ENCODE peak calls at places on chromosomes 1 and 21, in ten cellular contexts. One of them, this sample, is unnamed.

GRCh38 chr21:33644383-33645074 is 2.2 kb downstream of the ITSN1 start:
- DNase-seq in fibroblast of mammary gland: peak
- DNase-seq in AG04450: no peak
- DNase-seq in transverse colon: no peak
- DNase-seq in mucosa of descending colon: no peak
- DNase-seq in dorsolateral prefrontal cortex: no peak
- DNase-seq in upper lobe of right lung: no peak
- DNase-seq in NB4: peak
- DNase-seq in uterus: peak
- DNase-seq in ovary: no peak
- DNase-seq in this sample: no peak

GRCh38 chr1:91997607-91998195 is 32.1 kb upstream of the EPHX4 start:
- DNase-seq in dorsolateral prefrontal cortex: no peak
- DNase-seq in mucosa of descending colon: no peak
- DNase-seq in uterus: no peak
- DNase-seq in transverse colon: peak
- DNase-seq in ovary: no peak
- DNase-seq in NB4: peak
- DNase-seq in AG04450: peak
- DNase-seq in fibroblast of mammary gland: peak
- DNase-seq in upper lobe of right lung: no peak
- DNase-seq in this sample: peak

GRCh38 chr1:6197746-6198427 is 1.5 kb downstream of the RPL22 start:
- DNase-seq in fibroblast of mammary gland: no peak
- DNase-seq in dorsolateral prefrontal cortex: no peak
- DNase-seq in NB4: peak
- DNase-seq in AG04450: no peak
- DNase-seq in upper lobe of right lung: no peak
- DNase-seq in ovary: no peak
- DNase-seq in transverse colon: no peak
- DNase-seq in uterus: no peak
- DNase-seq in mucosa of descending colon: no peak
- DNase-seq in this sample: no peak

GRCh38 chr1:245827306-245827705 is 672.5 kb downstream of the KIF26B start:
- DNase-seq in ovary: no peak
- DNase-seq in transverse colon: no peak
- DNase-seq in dorsolateral prefrontal cortex: no peak
- DNase-seq in uterus: no peak
- DNase-seq in fibroblast of mammary gland: no peak
- DNase-seq in mucosa of descending colon: no peak
- DNase-seq in upper lobe of right lung: no peak
- DNase-seq in NB4: no peak
- DNase-seq in AG04450: no peak
- DNase-seq in this sample: no peak

GRCh38 chr1:22309572-22309971 is 142.1 kb upstream of the ZBTB40 start:
- DNase-seq in upper lobe of right lung: no peak
- DNase-seq in ovary: no peak
- DNase-seq in dorsolateral prefrontal cortex: no peak
- DNase-seq in AG04450: no peak
- DNase-seq in uterus: no peak
- DNase-seq in transverse colon: no peak
- DNase-seq in mucosa of descending colon: no peak
- DNase-seq in fibroblast of mammary gland: no peak
- DNase-seq in NB4: no peak
- DNase-seq in this sample: no peak

GRCh38 chr1:152109231-152109997 is 5.8 kb downstream of the TCHH start:
- DNase-seq in transverse colon: no peak
- DNase-seq in fibroblast of mammary gland: no peak
- DNase-seq in dorsolateral prefrontal cortex: no peak
- DNase-seq in upper lobe of right lung: no peak
- DNase-seq in NB4: no peak
- DNase-seq in mucosa of descending colon: peak
- DNase-seq in AG04450: no peak
- DNase-seq in uterus: no peak
- DNase-seq in ovary: no peak
- DNase-seq in this sample: no peak

GRCh38 chr21:28069446-28069845 is 923.2 kb downstream of the LTN1 start:
- DNase-seq in AG04450: peak
- DNase-seq in upper lobe of right lung: no peak
- DNase-seq in NB4: no peak
- DNase-seq in transverse colon: no peak
- DNase-seq in fibroblast of mammary gland: peak
- DNase-seq in uterus: no peak
- DNase-seq in mucosa of descending colon: no peak
- DNase-seq in ovary: no peak
- DNase-seq in dorsolateral prefrontal cortex: no peak
- DNase-seq in this sample: no peak

GRCh38 chr1:201760516-201760915 is 68.4 kb upstream of the IPO9 start:
- DNase-seq in uterus: no peak
- DNase-seq in mucosa of descending colon: no peak
- DNase-seq in dorsolateral prefrontal cortex: no peak
- DNase-seq in upper lobe of right lung: no peak
- DNase-seq in fibroblast of mammary gland: peak
- DNase-seq in transverse colon: no peak
- DNase-seq in AG04450: no peak
- DNase-seq in ovary: no peak
- DNase-seq in NB4: no peak
- DNase-seq in this sample: no peak

DNA sequence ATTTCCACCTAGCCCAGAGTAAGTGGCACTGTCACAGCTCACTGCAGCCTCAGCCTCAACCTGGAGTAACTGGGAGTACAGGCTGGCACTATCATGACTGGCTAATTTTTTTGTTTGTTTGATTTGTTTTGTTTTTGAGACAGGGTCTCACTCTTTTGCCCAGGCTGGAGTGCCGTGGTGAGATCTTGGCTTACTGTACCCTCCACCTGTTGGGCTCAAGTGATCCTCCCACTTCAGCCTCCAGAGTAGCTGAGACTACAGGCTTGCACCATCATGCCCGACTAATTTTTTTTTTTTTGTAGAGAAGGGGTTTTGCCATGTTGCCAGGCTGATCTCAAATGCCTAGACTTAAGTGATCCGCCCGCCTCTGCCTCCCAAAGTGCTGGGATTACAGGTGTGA is 2.5 kb downstream of the UCK2 start:
- DNase-seq in transverse colon: no peak
- DNase-seq in NB4: no peak
- DNase-seq in ovary: no peak
- DNase-seq in uterus: no peak
- DNase-seq in AG04450: no peak
- DNase-seq in fibroblast of mammary gland: no peak
- DNase-seq in mucosa of descending colon: no peak
- DNase-seq in dorsolateral prefrontal cortex: no peak
- DNase-seq in upper lobe of right lung: no peak
- DNase-seq in this sample: no peak
- H3K4me3 ChIP-seq in transverse colon: peak
- H3K4me3 ChIP-seq in NB4: peak
- H3K4me3 ChIP-seq in ovary: no peak
- H3K4me3 ChIP-seq in uterus: no peak
- H3K4me3 ChIP-seq in AG04450: peak
- H3K4me3 ChIP-seq in fibroblast of mammary gland: no peak
- H3K4me3 ChIP-seq in mucosa of descending colon: no peak
- H3K4me3 ChIP-seq in dorsolateral prefrontal cortex: no peak
- H3K4me3 ChIP-seq in upper lobe of right lung: no peak
- H3K4me3 ChIP-seq in this sample: peak

GRCh38 chr1:20484526-20485462 is 1.2 kb downstream of the CAMK2N1 start:
- DNase-seq in uterus: no peak
- DNase-seq in fibroblast of mammary gland: no peak
- DNase-seq in dorsolateral prefrontal cortex: peak
- DNase-seq in upper lobe of right lung: peak
- DNase-seq in ovary: peak
- DNase-seq in mucosa of descending colon: peak
- DNase-seq in transverse colon: no peak
- DNase-seq in NB4: no peak
- DNase-seq in AG04450: no peak
- DNase-seq in this sample: no peak

GRCh38 chr1:20487236-20487590 is 1.2 kb upstream of the CAMK2N1 start:
- DNase-seq in uterus: no peak
- DNase-seq in ovary: no peak
- DNase-seq in transverse colon: no peak
- DNase-seq in fibroblast of mammary gland: no peak
- DNase-seq in AG04450: no peak
- DNase-seq in dorsolateral prefrontal cortex: no peak
- DNase-seq in mucosa of descending colon: no peak
- DNase-seq in NB4: no peak
- DNase-seq in upper lobe of right lung: no peak
- DNase-seq in this sample: no peak

GRCh38 chr1:20483833-20484525 is 2.0 kb downstream of the CAMK2N1 start:
- DNase-seq in AG04450: no peak
- DNase-seq in NB4: no peak
- DNase-seq in dorsolateral prefrontal cortex: peak
- DNase-seq in transverse colon: peak
- DNase-seq in ovary: peak
- DNase-seq in mucosa of descending colon: peak
- DNase-seq in fibroblast of mammary gland: no peak
- DNase-seq in upper lobe of right lung: peak
- DNase-seq in uterus: no peak
- DNase-seq in this sample: no peak

GRCh38 chr1:20486457-20487235 is 636 bp upstream of the CAMK2N1 start:
- DNase-seq in AG04450: no peak
- DNase-seq in NB4: no peak
- DNase-seq in fibroblast of mammary gland: peak
- DNase-seq in dorsolateral prefrontal cortex: peak
- DNase-seq in upper lobe of right lung: peak
- DNase-seq in uterus: peak
- DNase-seq in mucosa of descending colon: peak
- DNase-seq in transverse colon: peak
- DNase-seq in ovary: peak
- DNase-seq in this sample: no peak

DNA sequence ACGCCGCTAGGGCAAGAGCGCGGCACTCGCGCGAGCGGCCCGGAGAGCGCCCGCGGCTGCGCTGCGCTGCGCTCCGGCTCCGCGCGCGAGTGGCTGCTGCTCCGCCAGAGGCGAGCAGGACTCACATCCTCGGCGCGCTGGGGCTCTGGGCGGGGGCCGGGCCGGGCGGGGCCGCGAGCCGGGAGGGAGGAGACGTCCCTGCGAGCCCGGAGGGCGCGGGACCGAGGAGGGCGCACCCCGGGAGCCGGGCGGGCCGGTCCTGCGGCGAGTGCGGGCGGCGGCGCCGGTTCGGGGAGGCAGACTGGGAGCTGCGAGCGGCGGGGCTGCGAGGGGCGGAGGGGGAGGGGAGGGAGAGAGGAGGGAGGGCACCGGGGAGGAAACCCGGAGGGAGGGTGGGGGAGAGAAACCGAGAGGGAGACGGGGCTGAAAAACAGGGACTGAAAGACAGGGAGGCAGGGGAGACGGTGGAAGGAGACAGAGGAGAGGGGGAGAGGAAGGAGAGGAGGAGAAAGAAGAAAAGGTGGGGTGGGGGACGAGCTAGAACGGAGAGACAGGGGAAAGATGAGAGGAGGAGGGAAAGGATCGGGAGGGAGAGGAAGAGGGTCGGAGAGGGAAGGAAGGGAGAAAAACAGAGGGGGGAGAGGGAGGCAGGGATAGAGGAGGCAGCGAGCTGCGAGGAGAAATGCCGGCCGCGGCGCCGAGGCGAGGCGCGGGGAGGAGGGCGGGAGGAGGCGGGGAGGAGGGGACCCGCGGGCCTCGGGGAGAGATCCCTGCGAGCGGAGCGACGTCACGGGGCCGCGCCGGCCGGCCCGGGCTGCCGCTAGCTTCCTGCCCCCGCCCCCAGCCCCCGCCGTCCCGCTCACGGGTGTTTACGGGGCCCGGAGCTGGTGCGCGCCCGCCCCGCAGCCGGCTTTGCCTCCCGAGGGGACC is at the start of gene CAMK2N1:
- DNase-seq in uterus: peak
- DNase-seq in upper lobe of right lung: peak
- DNase-seq in fibroblast of mammary gland: peak
- DNase-seq in AG04450: no peak
- DNase-seq in dorsolateral prefrontal cortex: peak
- DNase-seq in transverse colon: peak
- DNase-seq in mucosa of descending colon: peak
- DNase-seq in ovary: peak
- DNase-seq in NB4: no peak
- DNase-seq in this sample: no peak
- TF ChIP-seq CTCF in uterus: no peak
- TF ChIP-seq CTCF in upper lobe of right lung: no peak
- TF ChIP-seq CTCF in fibroblast of mammary gland: no peak
- TF ChIP-seq CTCF in AG04450: no peak
- TF ChIP-seq CTCF in dorsolateral prefrontal cortex: no peak
- TF ChIP-seq CTCF in transverse colon: no peak
- TF ChIP-seq CTCF in mucosa of descending colon: no peak
- TF ChIP-seq CTCF in ovary: no peak
- TF ChIP-seq CTCF in NB4: no peak
- TF ChIP-seq CTCF in this sample: no peak

GRCh38 chr1:90716552-90717355 is at the start of gene BARHL2:
- DNase-seq in transverse colon: no peak
- DNase-seq in dorsolateral prefrontal cortex: no peak
- DNase-seq in NB4: no peak
- DNase-seq in ovary: no peak
- DNase-seq in AG04450: no peak
- DNase-seq in fibroblast of mammary gland: no peak
- DNase-seq in upper lobe of right lung: no peak
- DNase-seq in uterus: no peak
- DNase-seq in mucosa of descending colon: no peak
- DNase-seq in this sample: no peak
- H3K4me3 ChIP-seq in transverse colon: peak
- H3K4me3 ChIP-seq in dorsolateral prefrontal cortex: no peak
- H3K4me3 ChIP-seq in NB4: no peak
- H3K4me3 ChIP-seq in ovary: peak
- H3K4me3 ChIP-seq in AG04450: peak
- H3K4me3 ChIP-seq in fibroblast of mammary gland: peak
- H3K4me3 ChIP-seq in upper lobe of right lung: peak
- H3K4me3 ChIP-seq in uterus: no peak
- H3K4me3 ChIP-seq in mucosa of descending colon: no peak
- H3K4me3 ChIP-seq in this sample: no peak

GRCh38 chr1:24111998-24112380 is at the start of gene MYOM3:
- DNase-seq in mucosa of descending colon: no peak
- DNase-seq in dorsolateral prefrontal cortex: no peak
- DNase-seq in fibroblast of mammary gland: no peak
- DNase-seq in upper lobe of right lung: no peak
- DNase-seq in ovary: no peak
- DNase-seq in transverse colon: no peak
- DNase-seq in NB4: no peak
- DNase-seq in AG04450: no peak
- DNase-seq in uterus: no peak
- DNase-seq in this sample: no peak

GRCh38 chr1:24114753-24115152 is 2.8 kb upstream of the MYOM3 start:
- DNase-seq in uterus: no peak
- DNase-seq in ovary: no peak
- DNase-seq in NB4: no peak
- DNase-seq in dorsolateral prefrontal cortex: peak
- DNase-seq in fibroblast of mammary gland: no peak
- DNase-seq in mucosa of descending colon: peak
- DNase-seq in upper lobe of right lung: no peak
- DNase-seq in AG04450: no peak
- DNase-seq in transverse colon: no peak
- DNase-seq in this sample: no peak

GRCh38 chr1:24110642-24111263 is 1.2 kb downstream of the MYOM3 start:
- DNase-seq in NB4: no peak
- DNase-seq in uterus: no peak
- DNase-seq in ovary: no peak
- DNase-seq in AG04450: no peak
- DNase-seq in fibroblast of mammary gland: no peak
- DNase-seq in mucosa of descending colon: no peak
- DNase-seq in transverse colon: no peak
- DNase-seq in dorsolateral prefrontal cortex: no peak
- DNase-seq in upper lobe of right lung: peak
- DNase-seq in this sample: no peak

GRCh38 chr1:24111264-24111997 is 504 bp downstream of the MYOM3 start:
- DNase-seq in ovary: no peak
- DNase-seq in uterus: peak
- DNase-seq in dorsolateral prefrontal cortex: no peak
- DNase-seq in NB4: no peak
- DNase-seq in transverse colon: no peak
- DNase-seq in upper lobe of right lung: peak
- DNase-seq in AG04450: no peak
- DNase-seq in fibroblast of mammary gland: peak
- DNase-seq in mucosa of descending colon: no peak
- DNase-seq in this sample: no peak

GRCh38 chr1:24112381-24113169 is 640 bp upstream of the MYOM3 start:
- DNase-seq in mucosa of descending colon: peak
- DNase-seq in uterus: peak
- DNase-seq in NB4: peak
- DNase-seq in dorsolateral prefrontal cortex: peak
- DNase-seq in transverse colon: peak
- DNase-seq in ovary: peak
- DNase-seq in AG04450: peak
- DNase-seq in upper lobe of right lung: peak
- DNase-seq in fibroblast of mammary gland: peak
- DNase-seq in this sample: no peak
- TF ChIP-seq CTCF in mucosa of descending colon: no peak
- TF ChIP-seq CTCF in uterus: peak
- TF ChIP-seq CTCF in NB4: peak
- TF ChIP-seq CTCF in dorsolateral prefrontal cortex: peak
- TF ChIP-seq CTCF in transverse colon: peak
- TF ChIP-seq CTCF in ovary: peak
- TF ChIP-seq CTCF in AG04450: peak
- TF ChIP-seq CTCF in upper lobe of right lung: peak
- TF ChIP-seq CTCF in fibroblast of mammary gland: peak
- TF ChIP-seq CTCF in this sample: peak